ENCODE peak calls at places on chromosome 19, in seven cellular contexts. A is tibial nerve, C is GM06990, B is hepatocyte, G is PC-3, O is mammary epithelial cell, E is AG04449. K is an unnamed sample.

GRCh38 chr19:48501446-48501960 is 10.1 kb downstream of the LMTK3 start:
- DNase-seq in O (peak; percentile 93), G (peak; percentile 88), A (no peak), E (no peak), C (peak; percentile 69), B (peak; percentile 96), K (no peak)

GRCh38 chr19:13032837-13033236 is 37.6 kb downstream of the NFIX start:
- DNase-seq in B (no peak), A (no peak), G (no peak), O (no peak), C (no peak), E (no peak), K (no peak)

GRCh38 chr19:42325896-42326771 is 699 bp downstream of the MEGF8 start:
- DNase-seq in B (no peak), A (no peak), C (peak; percentile 56), E (no peak), O (peak; percentile 4), G (no peak), K (no peak)

GRCh38 chr19:10688545-10689280 is 12.5 kb upstream of the QTRT1 start:
- DNase-seq in B (no peak), C (no peak), G (no peak), O (no peak), A (no peak), E (no peak), K (no peak)

GRCh38 chr19:55647732-55648656 is at the start of gene CCDC106:
- DNase-seq in B (peak; percentile 82), A (peak; percentile 63), C (peak; percentile 85), E (no peak), G (peak; percentile 68), O (peak; percentile 27), K (peak; percentile 60)

GRCh38 chr19:15464394-15465385 is at the start of gene RASAL3:
- DNase-seq in G (no peak), C (peak; percentile 72), E (no peak), O (no peak), B (no peak), A (no peak), K (peak; percentile 19)

GRCh38 chr19:49512970-49513745 is 697 bp downstream of the FCGRT start:
- DNase-seq in C (no peak), O (no peak), E (no peak), G (no peak), A (peak; percentile 46), B (peak; percentile 78), K (no peak)

GRCh38 chr19:58352760-58353671 is at the start of gene A1BG:
- DNase-seq in E (no peak), B (no peak), O (no peak), C (no peak), A (no peak), G (no peak), K (no peak)

GRCh38 chr19:40639638-40639982 is 38.4 kb downstream of the LTBP4 start:
- DNase-seq in B (no peak), E (no peak), C (no peak), O (no peak), G (no peak), A (no peak), K (no peak)

GRCh38 chr19:23440791-23441190 is 45.5 kb upstream of the ZNF91 start:
- DNase-seq in E (no peak), G (no peak), O (no peak), C (peak; percentile 5), A (no peak), B (no peak), K (no peak)

GRCh38 chr19:50722248-50723013 is 733 bp upstream of the CLEC11A start:
- DNase-seq in A (no peak), G (no peak), E (no peak), C (no peak), O (no peak), B (no peak), K (no peak)
- H3K4me3 ChIP-seq in A (no peak overlapping the region), G (no peak overlapping the region), E (peak overlapping the region; percentile 92), C (no peak overlapping the region), O (no peak overlapping the region), B (no peak overlapping the region), K (peak overlapping the region; percentile 61)

GRCh38 chr19:9565900-9566705 is 18.2 kb downstream of the ZNF121 start:
- DNase-seq in B (no peak), C (no peak), O (no peak), E (no peak), A (no peak), G (peak; percentile 16), K (peak; percentile 31)

GRCh38 chr19:9566729-9567128 is 17.6 kb downstream of the ZNF121 start:
- DNase-seq in G (no peak), O (no peak), C (no peak), A (no peak), E (no peak), B (no peak), K (no peak)

DNA sequence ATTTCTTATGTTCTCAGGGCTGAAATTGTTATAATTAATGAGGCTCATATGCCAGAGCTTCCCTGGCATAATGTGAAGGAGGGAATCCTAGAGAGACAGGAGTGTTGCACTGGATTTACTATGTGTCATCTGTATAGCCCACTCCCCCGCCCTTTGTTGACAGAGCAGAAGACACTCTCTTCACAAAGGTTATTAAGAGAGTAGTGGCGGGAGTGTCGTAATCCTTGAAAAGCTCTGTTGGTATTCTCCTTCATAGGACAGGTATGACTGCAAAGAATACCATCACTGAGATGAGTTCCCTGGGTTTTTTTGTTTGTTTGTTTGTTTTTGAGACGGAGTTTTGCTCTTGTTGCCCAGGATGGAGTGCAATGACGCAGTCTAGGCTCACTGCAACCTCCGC is 14.0 kb downstream of the ZNF121 start:
- DNase-seq in B (no peak), O (no peak), C (no peak), E (no peak), G (no peak), A (no peak), K (no peak)
- TF ChIP-seq CTCF in B (no peak), O (no peak), C (no peak), E (no peak), G (no peak), A (no peak), K (no peak)

GRCh38 chr19:46131485-46132143 is 7.1 kb upstream of the IGFL3 start:
- DNase-seq in B (no peak), O (no peak), C (no peak), A (no peak), G (no peak), E (no peak), K (no peak)

GRCh38 chr19:46132508-46133100 is 8.1 kb upstream of the IGFL3 start:
- DNase-seq in G (no peak), E (no peak), O (no peak), A (no peak), C (no peak), B (no peak), K (no peak)

GRCh38 chr19:46134527-46134926 is 10.0 kb upstream of the IGFL3 start:
- DNase-seq in G (no peak), E (no peak), C (no peak), A (no peak), B (no peak), O (peak; percentile 27), K (peak; percentile 66)

GRCh38 chr19:46133777-46134231 is 9.3 kb upstream of the IGFL3 start:
- DNase-seq in A (no peak), O (no peak), E (no peak), C (no peak), B (no peak), G (no peak), K (no peak)

DNA sequence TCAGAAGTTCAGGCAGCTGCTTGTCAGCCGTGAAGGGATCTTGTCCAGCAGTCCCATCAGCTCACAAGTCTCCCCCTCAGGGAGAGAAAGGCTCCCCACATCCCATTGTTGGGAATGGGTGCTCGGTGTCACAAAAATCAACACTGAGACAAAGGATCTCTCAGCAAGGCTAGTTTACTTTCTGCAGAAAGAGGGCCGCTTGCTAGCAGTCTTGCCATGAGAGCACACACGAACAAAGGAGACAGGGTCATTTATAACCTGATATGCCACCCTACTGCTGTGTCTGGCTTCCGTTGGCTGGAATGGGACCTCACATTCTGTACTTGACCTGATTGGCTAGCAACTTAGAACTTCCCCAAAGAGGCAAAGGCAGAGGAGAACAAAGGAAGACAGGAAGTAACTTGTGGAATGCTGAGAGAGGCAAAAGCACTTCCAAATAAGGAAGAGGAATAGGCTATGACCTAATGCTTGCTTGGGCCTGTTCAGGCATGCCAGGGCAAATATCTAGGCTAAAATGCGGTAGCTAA is 8.7 kb upstream of the IGFL3 start:
- DNase-seq in C (no peak), O (peak; percentile 92), E (peak; percentile 97), B (peak; percentile 65), A (peak; percentile 7), G (peak; percentile 58), K (peak; percentile 89)
- H3K4me3 ChIP-seq in C (no peak overlapping the region), O (peak overlapping the region; percentile 35), E (peak overlapping the region; percentile 19), B (no peak overlapping the region), A (no peak overlapping the region), G (no peak overlapping the region), K (peak overlapping the region; percentile 16)

DNA sequence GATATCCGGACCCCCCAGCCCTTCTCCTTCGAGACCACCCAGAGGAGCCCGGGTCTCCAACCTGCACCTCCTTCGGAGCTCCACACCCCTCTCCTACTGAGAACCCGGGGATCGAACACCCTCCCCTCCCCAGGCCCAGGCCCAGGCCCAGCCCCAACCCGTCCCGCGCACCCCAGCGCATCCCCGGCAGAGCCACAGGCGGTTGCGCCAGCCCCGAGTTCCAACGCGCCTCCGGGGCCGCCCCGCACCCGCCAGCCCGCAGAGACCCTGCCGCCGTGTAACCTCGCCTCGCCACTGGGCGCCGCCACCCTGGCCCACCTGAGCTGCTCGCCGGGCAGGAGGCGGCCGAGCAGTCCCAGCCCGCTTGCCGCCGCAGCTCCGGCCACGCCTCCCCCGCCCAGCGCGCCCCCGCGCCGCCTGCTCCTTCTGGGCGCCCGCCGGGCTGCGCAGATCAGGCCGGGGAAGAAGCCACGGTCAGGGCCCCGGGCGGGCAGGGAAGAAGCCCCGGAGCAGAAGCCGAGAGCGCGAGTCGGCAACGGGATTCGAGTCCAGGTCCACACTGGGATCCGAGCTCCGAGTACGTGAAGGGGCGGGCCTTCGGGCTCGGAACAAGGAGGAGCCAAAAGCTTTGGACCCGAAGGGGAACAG is at the start of gene MBOAT7:
- DNase-seq in A (no peak), B (no peak), G (no peak), C (no peak), E (no peak), O (no peak), K (no peak)
- TF ChIP-seq CTCF in A (peak; percentile 58), B (peak; percentile 43), G (peak; percentile 49), C (no peak), E (peak; percentile 18), O (no peak), K (no peak)

DNA sequence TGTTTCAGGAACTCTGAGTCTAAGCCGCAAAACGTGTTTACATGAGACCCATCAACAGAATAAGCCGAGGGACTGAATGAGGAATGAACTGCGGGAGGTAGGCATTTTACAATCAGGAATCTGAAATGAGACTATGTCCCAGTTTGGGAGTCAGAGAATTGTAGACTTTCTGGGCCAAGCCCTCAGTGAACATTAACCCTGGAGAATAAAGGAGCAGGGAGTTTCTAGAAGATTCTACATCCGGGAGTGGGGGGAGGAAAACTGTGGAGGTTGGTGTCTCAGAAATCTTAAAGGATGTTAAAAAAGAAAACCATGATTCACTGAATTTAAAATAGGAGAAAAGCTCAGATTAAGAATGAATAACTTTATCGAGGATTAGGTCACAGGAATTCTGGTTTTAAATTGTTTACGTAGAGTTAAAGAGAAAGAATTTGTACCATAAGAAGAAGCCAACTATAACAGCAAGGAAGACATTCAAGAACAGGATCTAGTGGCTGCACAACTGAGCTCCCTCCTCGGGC is 18.5 kb downstream of the RFX2 start:
- DNase-seq in B (peak; percentile 50), O (no peak), A (no peak), C (no peak), E (no peak), G (no peak), K (no peak)
- H3K4me3 ChIP-seq in B (peak overlapping the region; percentile 7), O (peak overlapping the region; percentile 50), A (no peak overlapping the region), C (no peak overlapping the region), E (peak overlapping the region; percentile 48), G (peak overlapping the region; percentile 38), K (no peak overlapping the region)

GRCh38 chr19:281992-282391 is 9.2 kb downstream of the PLPP2 start:
- DNase-seq in G (no peak), O (no peak), B (no peak), E (no peak), C (no peak), A (no peak), K (no peak)
- TF ChIP-seq CTCF in G (no peak), O (no peak), B (no peak), E (no peak), C (peak; percentile 8), A (no peak), K (no peak)